ENCODE peak calls at places on chromosomes 4 and X, in six cellular contexts. X is transverse colon, W is upper lobe of left lung, C is K562, N is tibial nerve, U is uterus. Q is an unnamed sample.
A peak's percentile ranks its signal among the peaks of the same experiment; 100 is the strongest.

GRCh38 chrX:40933132-40934078 is 151.8 kb upstream of the USP9X start:
- DNase-seq in U (no peak), X (no peak), N (no peak), W (no peak), C (peak; percentile 68), Q (peak; percentile 17)

GRCh38 chrX:72569786-72570185 is 2.9 kb downstream of the HDAC8 start:
- DNase-seq in N (no peak), W (no peak), U (no peak), C (no peak), X (no peak), Q (no peak)

GRCh38 chr4:172168888-172169287 is 355.7 kb downstream of the GALNTL6 start:
- DNase-seq in C (no peak), U (no peak), N (no peak), W (no peak), X (no peak), Q (no peak)

GRCh38 chrX:129961180-129962083 is 21.0 kb upstream of the BCORL1 start:
- DNase-seq in U (no peak), X (peak; percentile 85), C (peak; percentile 91), N (no peak), W (peak; percentile 84), Q (peak; percentile 92)

GRCh38 chr4:168917150-168917779 is 92.8 kb downstream of the CBR4 start:
- DNase-seq in N (no peak), W (no peak), C (peak; percentile 28), X (no peak), U (no peak), Q (no peak)

GRCh38 chr4:78862314-78862737 is 76.9 kb downstream of the PAQR3 start:
- DNase-seq in X (no peak), N (no peak), W (no peak), C (no peak), U (no peak), Q (no peak)

GRCh38 chrX:125439194-125439849 is 119.7 kb downstream of the TEX13C start:
- DNase-seq in U (no peak), C (peak; percentile 69), W (no peak), X (no peak), N (no peak), Q (no peak)

GRCh38 chrX:22220941-22221340 is 51.8 kb upstream of the CBLL2 start:
- DNase-seq in X (no peak), C (no peak), N (no peak), U (no peak), W (no peak), Q (no peak)

GRCh38 chr4:184983660-184984356 is 34.5 kb upstream of the HELT start:
- DNase-seq in U (peak; percentile 40), X (peak; percentile 71), C (peak; percentile 47), W (peak; percentile 91), N (peak; percentile 38), Q (peak; percentile 88)

GRCh38 chr4:1503583-1504471 is 97.6 kb upstream of the NKX1-1 start:
- DNase-seq in C (peak; percentile 78), N (peak; percentile 3), W (peak; percentile 82), U (peak; percentile 7), X (peak; percentile 4), Q (no peak)

GRCh38 chr4:11439836-11440235 is 11.1 kb upstream of the HS3ST1 start:
- DNase-seq in X (no peak), C (no peak), W (no peak), N (no peak), U (no peak), Q (no peak)

GRCh38 chr4:77012726-77013125 is 63.1 kb downstream of the CCNI start:
- DNase-seq in X (no peak), U (no peak), C (no peak), N (no peak), W (no peak), Q (no peak)

GRCh38 chr4:60944070-60944469 is 256.1 kb upstream of the ADGRL3 start:
- DNase-seq in U (no peak), C (no peak), W (no peak), N (no peak), X (no peak), Q (no peak)

GRCh38 chr4:163473576-163473975 is at the start of gene TKTL2:
- DNase-seq in X (no peak), W (peak; percentile 79), C (peak; percentile 18), N (no peak), U (no peak), Q (no peak)

GRCh38 chr4:6681191-6681590 is 12.5 kb upstream of the S100P start:
- DNase-seq in X (no peak), W (peak; percentile 67), U (no peak), C (peak; percentile 66), N (no peak), Q (no peak)

GRCh38 chrX:37921758-37922157 is 74.4 kb upstream of the DYNLT3 start:
- DNase-seq in C (no peak), W (no peak), U (no peak), X (no peak), N (no peak), Q (no peak)

GRCh38 chr4:45347056-45347455 is 620.7 kb upstream of the GNPDA2 start:
- DNase-seq in N (no peak), U (no peak), C (no peak), W (no peak), X (no peak), Q (no peak)

GRCh38 chr4:136818811-136819210 is 713.5 kb downstream of the PCDH18 start:
- DNase-seq in W (no peak), U (no peak), X (no peak), C (no peak), N (no peak), Q (no peak)

GRCh38 chr4:98659741-98660507 is 1.5 kb upstream of the TSPAN5 start:
- DNase-seq in N (no peak), U (no peak), C (no peak), X (no peak), W (no peak), Q (no peak)

GRCh38 chrX:24002167-24002566 is 24.8 kb downstream of the KLHL15 start:
- DNase-seq in C (no peak), N (no peak), W (no peak), U (no peak), X (no peak), Q (no peak)

GRCh38 chr4:108172231-108172779 is 3.6 kb upstream of the LEF1 start:
- DNase-seq in N (no peak), U (no peak), C (no peak), X (peak; percentile 26), W (peak; percentile 86), Q (no peak)

GRCh38 chr4:98586231-98586630 is 72.2 kb downstream of the TSPAN5 start:
- DNase-seq in W (no peak), C (no peak), U (no peak), N (no peak), X (no peak), Q (no peak)

GRCh38 chr4:185713272-185713671 is 98.7 kb downstream of the SORBS2 start:
- DNase-seq in W (no peak), U (no peak), X (no peak), N (no peak), C (no peak), Q (no peak)

GRCh38 chrX:115689931-115690330 is 129.0 kb downstream of the PLS3 start:
- DNase-seq in U (no peak), C (no peak), W (no peak), X (no peak), N (no peak), Q (no peak)

GRCh38 chrX:7170903-7171302 is 22.9 kb upstream of the PUDP start:
- DNase-seq in U (no peak), X (peak; percentile 41), N (no peak), C (peak; percentile 40), W (no peak), Q (no peak)

GRCh38 chr4:74619931-74620702 is 174.2 kb downstream of the BTC start:
- DNase-seq in C (no peak), U (no peak), W (no peak), X (no peak), N (no peak), Q (no peak)

GRCh38 chr4:128310266-128310697 is 22.7 kb upstream of the PGRMC2 start:
- DNase-seq in X (peak; percentile 40), W (no peak), U (peak; percentile 13), C (no peak), N (no peak), Q (no peak)

GRCh38 chr4:84965558-84966381 is 720 bp downstream of the WDFY3 start:
- DNase-seq in U (peak; percentile 17), C (peak; percentile 57), W (peak; percentile 92), N (no peak), X (peak; percentile 34), Q (no peak)

GRCh38 chr4:84968936-84969335 is 2.4 kb upstream of the WDFY3 start:
- DNase-seq in W (no peak), N (no peak), C (no peak), X (no peak), U (no peak), Q (no peak)

GRCh38 chr4:84967292-84967651 is 782 bp upstream of the WDFY3 start:
- DNase-seq in U (peak; percentile 27), X (no peak), C (no peak), W (no peak), N (no peak), Q (no peak)

GRCh38 chr4:84966382-84967291 is at the start of gene WDFY3:
- DNase-seq in U (peak; percentile 84), W (peak; percentile 91), N (peak; percentile 70), C (peak; percentile 76), X (peak; percentile 81), Q (peak; percentile 95)

GRCh38 chr4:84971319-84971932 is 4.9 kb upstream of the WDFY3 start:
- DNase-seq in W (no peak), C (peak; percentile 22), X (no peak), N (no peak), U (no peak), Q (no peak)
- TF ChIP-seq CTCF in W (peak; percentile 43), C (peak; percentile 43), X (peak; percentile 38), N (peak; percentile 61), U (peak; percentile 64), Q (no peak)

GRCh38 chr4:38664704-38665401 is 854 bp downstream of the KLF3 start:
- DNase-seq in X (peak; percentile 72), C (peak; percentile 68), N (peak; percentile 52), W (peak; percentile 91), U (peak; percentile 71), Q (peak; percentile 93)
- TF ChIP-seq POLR2A in X (peak; percentile 73), C (peak; percentile 52), N (no peak), W (no peak), U (no peak), Q (no peak)

GRCh38 chr4:153488719-153489384 is 22.7 kb downstream of the TMEM131L start:
- DNase-seq in N (no peak), C (no peak), W (peak; percentile 67), U (no peak), X (no peak), Q (no peak)

GRCh38 chr4:153494562-153494961 is 28.4 kb downstream of the TMEM131L start:
- DNase-seq in U (no peak), X (no peak), C (no peak), W (no peak), N (no peak), Q (no peak)

GRCh38 chr4:153489856-153490558 is 23.8 kb downstream of the TMEM131L start:
- DNase-seq in N (no peak), X (no peak), C (no peak), W (no peak), U (no peak), Q (no peak)

GRCh38 chr4:153488006-153488718 is 22.0 kb downstream of the TMEM131L start:
- DNase-seq in C (no peak), W (peak; percentile 67), X (peak; percentile 37), N (no peak), U (no peak), Q (no peak)

GRCh38 chr4:153490985-153491483 is 24.9 kb downstream of the TMEM131L start:
- DNase-seq in C (no peak), U (no peak), N (no peak), X (no peak), W (no peak), Q (no peak)
- H3K4me3 ChIP-seq in C (no peak overlapping the region), U (no peak overlapping the region), N (no peak overlapping the region), X (no peak overlapping the region), W (no peak overlapping the region), Q (no peak overlapping the region)

GRCh38 chr4:181503800-181504364 is 739.3 kb upstream of the TENM3 start:
- DNase-seq in X (no peak), U (no peak), C (no peak), N (no peak), W (no peak), Q (no peak)
- TF ChIP-seq CTCF in X (no peak), U (no peak), C (no peak), N (no peak), W (no peak), Q (no peak)